ENCODE peak calls at places on chromosomes 1 and 21, in seven cellular contexts. N, C, T, P, Y, D and S are unnamed samples.

GRCh38 chr1:41528106-41528505 is 43.6 kb upstream of the EDN2 start:
- DNase-seq in N (no peak), C (no peak), T (no peak), P (no peak), Y (no peak), D (no peak), S (no peak)

GRCh38 chr1:228379666-228380065 is 27.0 kb downstream of the TRIM11 start:
- DNase-seq in N (no peak), C (no peak), T (no peak), P (no peak), Y (no peak), D (no peak), S (no peak)

GRCh38 chr21:46014828-46015227 is 33.3 kb downstream of the COL6A1 start:
- DNase-seq in N (no peak), C (no peak), T (no peak), P (no peak), Y (no peak), D (no peak), S (no peak)

GRCh38 chr1:10724052-10724494 is 72.4 kb downstream of the CASZ1 start:
- DNase-seq in N (no peak), C (no peak), T (no peak), P (no peak), Y (no peak), D (no peak), S (no peak)

GRCh38 chr21:35048706-35049617 is at the start of gene RUNX1:
- DNase-seq in N (peak), C (no peak), T (no peak), P (peak), Y (peak), D (no peak), S (peak)

GRCh38 chr21:26293291-26293946 is 122.8 kb upstream of the APP start:
- DNase-seq in N (no peak), C (no peak), T (no peak), P (no peak), Y (no peak), D (no peak), S (no peak)

GRCh38 chr1:176996455-176997090 is 167.9 kb downstream of the ASTN1 start:
- DNase-seq in N (no peak), C (peak), T (peak), P (no peak), Y (no peak), D (no peak), S (no peak)

GRCh38 chr1:92663769-92664168 is 121.1 kb downstream of the EVI5 start:
- DNase-seq in N (no peak), C (no peak), T (no peak), P (no peak), Y (no peak), D (no peak), S (no peak)

GRCh38 chr1:10693497-10694273 is 102.8 kb downstream of the CASZ1 start:
- DNase-seq in N (peak), C (no peak), T (peak), P (peak), Y (no peak), D (no peak), S (peak)

GRCh38 chr1:204660509-204660908 is 25.0 kb downstream of the LRRN2 start:
- DNase-seq in N (no peak), C (no peak), T (peak), P (no peak), Y (no peak), D (no peak), S (no peak)

GRCh38 chr1:240000634-240001033 is 91.0 kb upstream of the FMN2 start:
- DNase-seq in N (no peak), C (no peak), T (no peak), P (no peak), Y (no peak), D (no peak), S (no peak)

GRCh38 chr1:173913111-173913510 is 4.0 kb downstream of the SERPINC1 start:
- DNase-seq in N (no peak), C (no peak), T (no peak), P (no peak), Y (no peak), D (no peak), S (no peak)

GRCh38 chr1:171935664-171936063 is 94.4 kb downstream of the DNM3 start:
- DNase-seq in N (no peak), C (no peak), T (no peak), P (no peak), Y (no peak), D (no peak), S (no peak)

GRCh38 chr1:246526380-246526779 is 19.3 kb upstream of the SMYD3 start:
- DNase-seq in N (no peak), C (no peak), T (no peak), P (no peak), Y (no peak), D (no peak), S (no peak)

GRCh38 chr21:17622018-17622417 is 9.3 kb upstream of the BTG3 start:
- DNase-seq in N (no peak), C (no peak), T (no peak), P (no peak), Y (no peak), D (no peak), S (no peak)

GRCh38 chr1:209398330-209398991 is 185.1 kb upstream of the CAMK1G start:
- DNase-seq in N (no peak), C (no peak), T (peak), P (no peak), Y (no peak), D (no peak), S (no peak)

GRCh38 chr21:15943009-15943666 is 213.4 kb downstream of the USP25 start:
- DNase-seq in N (no peak), C (no peak), T (no peak), P (no peak), Y (no peak), D (peak), S (no peak)

GRCh38 chr21:42193131-42193671 is 25.7 kb upstream of the ABCG1 start:
- DNase-seq in N (no peak), C (no peak), T (no peak), P (no peak), Y (no peak), D (no peak), S (no peak)

GRCh38 chr1:43418858-43419257 is 29.2 kb downstream of the SZT2 start:
- DNase-seq in N (no peak), C (no peak), T (no peak), P (no peak), Y (peak), D (no peak), S (no peak)

GRCh38 chr1:106037526-106037925 is 1018.9 kb upstream of the PRMT6 start:
- DNase-seq in N (no peak), C (no peak), T (no peak), P (no peak), Y (no peak), D (no peak), S (no peak)

GRCh38 chr1:162772571-162773154 is 17.8 kb upstream of the HSD17B7 start:
- DNase-seq in N (no peak), C (no peak), T (no peak), P (no peak), Y (no peak), D (no peak), S (no peak)

GRCh38 chr1:188782220-188782841 is 1695.3 kb downstream of the BRINP3 start:
- DNase-seq in N (no peak), C (peak), T (peak), P (peak), Y (no peak), D (peak), S (no peak)
- TF ChIP-seq TAF1 in N (no peak), C (no peak), T (no peak), P (no peak), Y (no peak), D (no peak), S (no peak)

DNA sequence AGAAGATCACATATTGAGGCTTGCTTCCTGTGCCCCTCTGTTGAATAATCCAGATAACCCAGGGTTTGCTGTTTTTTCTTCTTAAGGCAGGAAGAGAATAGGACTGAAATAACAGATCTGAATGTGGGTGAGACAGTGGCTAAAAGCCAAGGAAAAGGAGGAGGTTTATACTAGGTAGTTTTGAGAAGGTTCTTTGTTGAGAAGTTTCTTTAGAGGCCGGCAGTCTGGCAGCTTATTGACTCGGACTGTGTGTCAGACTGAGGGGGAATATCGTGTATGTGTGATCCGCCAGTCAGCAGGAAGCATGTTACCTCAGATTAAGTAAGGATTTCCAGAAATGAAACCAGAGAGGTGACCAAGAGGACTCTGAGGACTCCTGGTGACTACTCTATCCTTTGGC is 119.8 kb downstream of the PLA2G4A start:
- DNase-seq in N (no peak), C (no peak), T (no peak), P (no peak), Y (no peak), D (no peak), S (no peak)
- TF ChIP-seq POLR2AphosphoS5 in N (no peak), C (no peak), T (no peak), P (no peak), Y (no peak), D (no peak), S (no peak)

GRCh38 chr1:143653403-143653802 is 318.4 kb downstream of the FAM72C start:
- DNase-seq in N (no peak), C (no peak), T (no peak), P (no peak), Y (no peak), D (no peak), S (no peak)

GRCh38 chr1:143652744-143653143 is 319.0 kb downstream of the FAM72C start:
- DNase-seq in N (no peak), C (no peak), T (no peak), P (no peak), Y (no peak), D (no peak), S (no peak)

GRCh38 chr1:143651350-143651992 is 320.3 kb downstream of the FAM72C start:
- DNase-seq in N (no peak), C (no peak), T (no peak), P (no peak), Y (no peak), D (no peak), S (no peak)

DNA sequence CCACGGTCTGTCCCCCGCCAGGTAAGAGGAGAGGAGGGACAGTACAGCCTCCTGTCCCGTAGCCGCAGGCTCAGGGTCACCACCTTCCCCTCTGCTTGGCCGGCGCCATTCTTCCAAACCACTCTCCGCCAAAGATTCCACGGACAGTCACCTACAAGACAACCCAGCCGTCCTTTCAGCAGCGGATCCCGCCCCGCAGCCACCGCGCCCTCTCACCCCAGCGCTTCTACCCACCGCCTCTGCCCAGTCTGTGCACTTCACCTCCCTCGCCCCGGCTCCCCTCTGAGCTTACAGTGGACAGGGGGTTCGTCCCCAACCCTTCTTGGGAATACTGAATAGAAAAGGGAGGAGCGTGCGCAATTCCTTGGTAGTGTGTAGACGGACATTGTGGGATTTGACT is 319.6 kb downstream of the FAM72C start:
- DNase-seq in N (no peak), C (no peak), T (no peak), P (no peak), Y (no peak), D (no peak), S (no peak)
- TF ChIP-seq TAF1 in N (no peak), C (no peak), T (no peak), P (no peak), Y (no peak), D (no peak), S (no peak)

GRCh38 chr1:160838876-160839275 is 23.8 kb downstream of the CD244 start:
- DNase-seq in N (no peak), C (no peak), T (no peak), P (no peak), Y (no peak), D (no peak), S (no peak)

GRCh38 chr1:160837558-160838205 is 25.0 kb downstream of the CD244 start:
- DNase-seq in N (peak), C (no peak), T (peak), P (no peak), Y (peak), D (no peak), S (peak)

GRCh38 chr1:160844447-160845232 is 18.0 kb downstream of the CD244 start:
- DNase-seq in N (no peak), C (no peak), T (no peak), P (no peak), Y (no peak), D (no peak), S (no peak)

GRCh38 chr1:160836981-160837557 is 25.6 kb downstream of the CD244 start:
- DNase-seq in N (no peak), C (no peak), T (no peak), P (no peak), Y (no peak), D (no peak), S (no peak)

GRCh38 chr1:160841079-160841478 is 21.6 kb downstream of the CD244 start:
- DNase-seq in N (no peak), C (no peak), T (no peak), P (no peak), Y (no peak), D (no peak), S (no peak)
- TF ChIP-seq POLR2AphosphoS5 in N (no peak), C (no peak), T (no peak), P (no peak), Y (no peak), D (no peak), S (no peak)

GRCh38 chr1:115924730-115925129 is 51.6 kb upstream of the SLC22A15 start:
- DNase-seq in N (no peak), C (peak), T (no peak), P (no peak), Y (no peak), D (no peak), S (no peak)
- TF ChIP-seq TAF1 in N (no peak), C (peak), T (no peak), P (no peak), Y (no peak), D (no peak), S (no peak)

GRCh38 chr1:160151303-160151702 is at the start of gene ATP1A4:
- DNase-seq in N (no peak), C (no peak), T (no peak), P (no peak), Y (no peak), D (no peak), S (no peak)

GRCh38 chr1:160158031-160158430 is 6.6 kb downstream of the ATP1A4 start:
- DNase-seq in N (no peak), C (no peak), T (no peak), P (no peak), Y (no peak), D (no peak), S (no peak)

GRCh38 chr1:160156361-160156760 is 5.0 kb downstream of the ATP1A4 start:
- DNase-seq in N (no peak), C (no peak), T (no peak), P (no peak), Y (no peak), D (no peak), S (no peak)

GRCh38 chr1:160157174-160157573 is 5.8 kb downstream of the ATP1A4 start:
- DNase-seq in N (no peak), C (no peak), T (no peak), P (no peak), Y (no peak), D (no peak), S (no peak)

GRCh38 chr1:160154790-160155189 is 3.4 kb downstream of the ATP1A4 start:
- DNase-seq in N (no peak), C (no peak), T (no peak), P (no peak), Y (no peak), D (no peak), S (no peak)
- TF ChIP-seq POLR2AphosphoS5 in N (no peak), C (no peak), T (no peak), P (no peak), Y (no peak), D (no peak), S (no peak)

GRCh38 chr1:116537898-116538297 is 32.9 kb downstream of the CD58 start:
- DNase-seq in N (no peak), C (no peak), T (no peak), P (no peak), Y (no peak), D (no peak), S (no peak)

GRCh38 chr1:116538527-116538926 is 32.3 kb downstream of the CD58 start:
- DNase-seq in N (no peak), C (no peak), T (no peak), P (peak), Y (no peak), D (peak), S (no peak)

GRCh38 chr1:116540088-116540487 is 30.7 kb downstream of the CD58 start:
- DNase-seq in N (no peak), C (no peak), T (no peak), P (no peak), Y (no peak), D (no peak), S (no peak)

GRCh38 chr1:116534014-116534739 is 36.6 kb downstream of the CD58 start:
- DNase-seq in N (no peak), C (no peak), T (no peak), P (no peak), Y (no peak), D (no peak), S (no peak)

DNA sequence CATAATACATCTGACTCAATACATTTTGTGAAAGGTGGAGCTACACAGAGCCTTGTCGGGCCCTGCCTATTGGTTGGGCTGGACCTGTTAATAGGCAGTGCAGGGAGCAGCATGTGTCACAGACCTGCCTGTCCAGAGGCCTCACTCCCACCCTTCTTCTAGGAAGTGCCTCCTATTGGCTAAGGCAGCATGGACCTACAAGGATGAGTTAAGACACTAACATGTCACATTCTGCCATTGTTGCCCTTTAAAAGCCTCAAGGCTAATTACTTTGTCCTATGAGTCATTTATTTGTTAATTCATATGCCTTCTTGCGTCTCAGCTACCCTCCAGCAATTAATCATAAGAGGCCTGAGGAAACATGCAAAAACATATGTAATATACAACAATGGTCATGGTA is 33.4 kb downstream of the CD58 start:
- DNase-seq in N (no peak), C (no peak), T (no peak), P (peak), Y (no peak), D (no peak), S (no peak)
- TF ChIP-seq TAF1 in N (no peak), C (no peak), T (no peak), P (no peak), Y (no peak), D (no peak), S (no peak)

GRCh38 chr1:26022404-26022779 is 817 bp downstream of the EXTL1 start:
- DNase-seq in N (no peak), C (no peak), T (no peak), P (no peak), Y (no peak), D (no peak), S (no peak)

GRCh38 chr1:26020390-26020789 is 1.2 kb upstream of the EXTL1 start:
- DNase-seq in N (no peak), C (no peak), T (no peak), P (no peak), Y (no peak), D (no peak), S (no peak)

GRCh38 chr1:26022994-26023393 is 1.4 kb downstream of the EXTL1 start:
- DNase-seq in N (no peak), C (no peak), T (no peak), P (no peak), Y (no peak), D (no peak), S (no peak)

GRCh38 chr1:26020941-26021646 is 481 bp upstream of the EXTL1 start:
- DNase-seq in N (no peak), C (no peak), T (no peak), P (no peak), Y (no peak), D (no peak), S (no peak)

DNA sequence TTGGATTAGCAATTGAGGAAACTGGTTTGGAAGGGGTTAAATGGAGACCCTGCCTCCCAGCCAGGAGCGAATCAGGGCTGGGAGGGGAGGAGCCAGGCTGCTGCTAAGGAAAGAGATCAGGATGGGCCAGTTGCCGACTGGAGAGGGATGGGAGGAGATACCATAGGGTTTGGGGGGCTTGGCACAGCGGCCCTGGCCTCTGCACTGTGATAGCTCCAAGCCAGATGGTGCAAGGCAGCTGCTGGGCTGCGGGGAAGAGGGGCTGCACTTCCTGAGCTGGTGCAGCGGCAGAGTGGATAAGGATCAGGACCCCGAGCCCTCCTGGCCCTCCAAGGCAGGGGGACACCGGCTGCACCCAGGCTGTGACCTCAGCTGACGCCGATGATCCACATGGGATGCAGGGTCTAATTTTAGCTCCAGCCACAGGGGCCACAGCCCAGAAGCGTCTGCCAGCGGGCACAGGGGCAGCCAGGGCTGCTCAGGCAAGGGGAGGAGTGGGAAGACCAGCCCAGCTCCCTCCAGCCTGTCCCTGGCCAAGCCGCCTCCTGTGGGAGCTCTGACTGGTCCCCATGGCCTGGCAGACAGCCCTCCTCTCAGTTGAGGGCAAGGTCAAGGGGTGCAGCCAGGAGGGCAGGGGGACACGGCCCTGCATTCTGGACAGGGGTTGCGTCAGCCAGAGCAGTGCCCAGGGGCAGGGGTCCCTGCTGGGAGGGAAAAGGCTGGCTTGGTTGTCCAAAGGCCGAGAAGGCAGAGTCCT is at the start of gene EXTL1:
- DNase-seq in N (no peak), C (peak), T (peak), P (no peak), Y (no peak), D (no peak), S (no peak)
- TF ChIP-seq POLR2AphosphoS5 in N (no peak), C (peak), T (peak), P (no peak), Y (no peak), D (peak), S (no peak)

GRCh38 chr1:2845874-2846273 is 44.4 kb upstream of the TTC34 start:
- DNase-seq in N (no peak), C (no peak), T (no peak), P (no peak), Y (no peak), D (no peak), S (no peak)
- TF ChIP-seq TAF1 in N (no peak), C (no peak), T (no peak), P (no peak), Y (no peak), D (no peak), S (no peak)

DNA sequence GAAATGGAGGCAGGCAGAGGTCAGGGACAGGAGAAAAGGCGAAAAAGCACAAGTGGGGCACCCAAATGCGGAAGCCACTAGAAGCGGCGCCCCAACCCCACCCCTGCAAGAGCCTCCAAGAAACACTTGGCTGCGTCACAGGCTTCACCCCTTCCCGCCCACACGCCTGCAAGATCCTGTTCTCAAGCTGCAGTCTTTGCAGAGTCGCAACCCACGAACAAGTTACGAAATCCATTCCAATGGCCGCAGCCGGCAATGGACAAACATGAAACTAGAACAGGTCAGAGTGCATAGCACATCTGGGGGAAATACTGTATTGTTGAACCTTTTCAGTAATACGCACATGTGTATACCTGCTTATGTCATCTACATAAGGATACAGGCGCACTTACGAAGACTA is 103.6 kb downstream of the PSMG1 start:
- DNase-seq in N (no peak), C (no peak), T (no peak), P (no peak), Y (no peak), D (peak), S (no peak)
- TF ChIP-seq POLR2AphosphoS5 in N (no peak), C (no peak), T (no peak), P (no peak), Y (no peak), D (no peak), S (no peak)